ENCODE peak calls at places on chromosomes 16 and 17, in five cellular contexts. One of them, this sample, is unnamed.

GRCh38 chr16:30747331-30747730 is 894 bp upstream of the PHKG2 start:
- DNase-seq in B cell: no peak
- DNase-seq in Panc1: no peak
- DNase-seq in A673: no peak
- DNase-seq in AG09309: peak
- DNase-seq in this sample: no peak

GRCh38 chr16:5056347-5056746 is 9.4 kb downstream of the C16orf89 start:
- DNase-seq in Panc1: no peak
- DNase-seq in B cell: peak
- DNase-seq in A673: peak
- DNase-seq in AG09309: no peak
- DNase-seq in this sample: no peak

GRCh38 chr17:60326702-60327101 is 65.2 kb downstream of the USP32 start:
- DNase-seq in Panc1: no peak
- DNase-seq in A673: no peak
- DNase-seq in B cell: no peak
- DNase-seq in AG09309: no peak
- DNase-seq in this sample: no peak

GRCh38 chr17:16962804-16963203 is 9.1 kb downstream of the TNFRSF13B start:
- DNase-seq in B cell: no peak
- DNase-seq in A673: no peak
- DNase-seq in AG09309: no peak
- DNase-seq in Panc1: no peak
- DNase-seq in this sample: no peak

GRCh38 chr17:4696432-4696796 is 7.5 kb downstream of the PELP1 start:
- DNase-seq in B cell: no peak
- DNase-seq in Panc1: no peak
- DNase-seq in A673: no peak
- DNase-seq in AG09309: no peak
- DNase-seq in this sample: peak

GRCh38 chr16:4401094-4401501 is 15.3 kb downstream of the CORO7 start:
- DNase-seq in A673: no peak
- DNase-seq in AG09309: no peak
- DNase-seq in Panc1: no peak
- DNase-seq in B cell: no peak
- DNase-seq in this sample: no peak

GRCh38 chr16:86079185-86079885 is 180.4 kb downstream of the IRF8 start:
- DNase-seq in A673: no peak
- DNase-seq in B cell: no peak
- DNase-seq in AG09309: no peak
- DNase-seq in Panc1: no peak
- DNase-seq in this sample: no peak

GRCh38 chr17:45663772-45664171 is 120.3 kb upstream of the CRHR1 start:
- DNase-seq in A673: no peak
- DNase-seq in Panc1: no peak
- DNase-seq in AG09309: no peak
- DNase-seq in B cell: no peak
- DNase-seq in this sample: no peak

GRCh38 chr17:74862919-74863318 is 3.2 kb upstream of the GRIN2C start:
- DNase-seq in Panc1: no peak
- DNase-seq in AG09309: no peak
- DNase-seq in A673: no peak
- DNase-seq in B cell: no peak
- DNase-seq in this sample: no peak

DNA sequence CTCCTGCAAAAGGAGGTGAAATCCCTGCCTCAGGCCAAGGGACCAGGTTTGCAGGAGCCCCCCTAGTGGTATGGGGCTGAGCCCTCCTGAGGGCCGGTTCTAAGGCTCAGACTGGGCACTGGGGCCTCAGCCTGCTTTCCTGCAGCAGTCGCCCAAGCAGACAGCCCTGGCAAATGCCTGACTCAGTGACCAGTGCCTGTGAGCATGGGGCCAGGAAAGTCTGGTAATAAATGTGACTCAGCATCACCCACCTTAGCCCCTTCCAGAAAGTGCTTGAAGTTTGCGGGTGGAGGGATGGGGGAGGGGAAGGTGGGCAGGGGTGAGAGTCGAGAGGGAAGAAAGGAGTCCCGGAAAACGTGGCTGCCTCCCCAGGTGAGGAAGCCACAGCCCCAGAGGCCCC is 2.1 kb downstream of the MC1R start:
- DNase-seq in Panc1: no peak
- DNase-seq in B cell: no peak
- DNase-seq in AG09309: no peak
- DNase-seq in A673: no peak
- DNase-seq in this sample: no peak
- TF ChIP-seq CTCF in Panc1: no peak
- TF ChIP-seq CTCF in B cell: no peak
- TF ChIP-seq CTCF in AG09309: no peak
- TF ChIP-seq CTCF in A673: no peak
- TF ChIP-seq CTCF in this sample: no peak

GRCh38 chr17:32943206-32943605 is 15.3 kb downstream of the TMEM98 start:
- DNase-seq in A673: no peak
- DNase-seq in B cell: no peak
- DNase-seq in Panc1: no peak
- DNase-seq in AG09309: no peak
- DNase-seq in this sample: no peak

GRCh38 chr17:32943647-32944191 is 15.8 kb downstream of the TMEM98 start:
- DNase-seq in Panc1: no peak
- DNase-seq in B cell: no peak
- DNase-seq in A673: no peak
- DNase-seq in AG09309: peak
- DNase-seq in this sample: no peak

GRCh38 chr17:32944248-32945020 is 16.5 kb downstream of the TMEM98 start:
- DNase-seq in AG09309: no peak
- DNase-seq in B cell: no peak
- DNase-seq in A673: no peak
- DNase-seq in Panc1: no peak
- DNase-seq in this sample: no peak

GRCh38 chr17:32940706-32941390 is 12.9 kb downstream of the TMEM98 start:
- DNase-seq in B cell: no peak
- DNase-seq in A673: no peak
- DNase-seq in AG09309: no peak
- DNase-seq in Panc1: no peak
- DNase-seq in this sample: no peak

DNA sequence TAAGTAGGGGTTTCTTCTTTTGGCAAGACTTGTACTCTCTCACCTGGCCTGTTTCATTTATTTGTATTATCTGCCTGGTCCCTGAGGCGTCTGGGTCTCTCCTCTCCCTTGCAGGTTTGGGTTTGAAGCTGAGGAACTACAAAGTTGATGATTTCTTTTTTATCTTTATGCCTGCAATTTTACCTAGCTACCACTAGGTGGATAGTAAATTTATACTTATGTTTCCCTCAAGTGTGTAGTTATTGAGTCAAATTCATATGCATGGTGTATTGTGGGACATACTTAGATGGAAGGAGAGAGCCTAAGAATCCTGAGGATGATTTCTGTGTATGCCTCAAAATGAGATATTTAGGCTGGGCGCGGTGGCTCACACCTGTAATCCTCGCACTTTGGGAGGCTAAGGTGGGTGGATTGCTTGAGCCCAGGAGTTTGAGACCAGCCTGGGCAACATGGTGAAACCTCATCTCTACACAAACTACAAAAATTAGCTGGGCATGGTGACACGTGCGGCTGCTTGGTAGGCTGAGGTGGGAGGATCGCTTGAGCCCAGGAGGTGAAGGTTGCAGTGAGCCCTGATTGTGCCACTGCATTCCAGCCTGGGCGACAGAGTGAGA is 13.6 kb downstream of the TMEM98 start:
- DNase-seq in AG09309: no peak
- DNase-seq in A673: no peak
- DNase-seq in B cell: no peak
- DNase-seq in Panc1: no peak
- DNase-seq in this sample: no peak
- TF ChIP-seq CTCF in AG09309: peak
- TF ChIP-seq CTCF in A673: peak
- TF ChIP-seq CTCF in B cell: no peak
- TF ChIP-seq CTCF in Panc1: peak
- TF ChIP-seq CTCF in this sample: peak

GRCh38 chr16:89827383-89828198 is 684 bp upstream of the SPIRE2 start:
- DNase-seq in Panc1: no peak
- DNase-seq in AG09309: peak
- DNase-seq in A673: peak
- DNase-seq in B cell: no peak
- DNase-seq in this sample: no peak
- TF ChIP-seq CTCF in Panc1: no peak
- TF ChIP-seq CTCF in AG09309: no peak
- TF ChIP-seq CTCF in A673: no peak
- TF ChIP-seq CTCF in B cell: no peak
- TF ChIP-seq CTCF in this sample: no peak

GRCh38 chr16:79337906-79338305 is 262.6 kb downstream of the MAF start:
- DNase-seq in Panc1: no peak
- DNase-seq in AG09309: no peak
- DNase-seq in B cell: no peak
- DNase-seq in A673: no peak
- DNase-seq in this sample: no peak

GRCh38 chr16:79329967-79330366 is 270.6 kb downstream of the MAF start:
- DNase-seq in Panc1: no peak
- DNase-seq in A673: no peak
- DNase-seq in AG09309: no peak
- DNase-seq in B cell: no peak
- DNase-seq in this sample: no peak

GRCh38 chr16:79336437-79337229 is 263.9 kb downstream of the MAF start:
- DNase-seq in B cell: no peak
- DNase-seq in A673: no peak
- DNase-seq in Panc1: no peak
- DNase-seq in AG09309: no peak
- DNase-seq in this sample: no peak

GRCh38 chr16:79331064-79331463 is 269.5 kb downstream of the MAF start:
- DNase-seq in B cell: no peak
- DNase-seq in AG09309: no peak
- DNase-seq in A673: no peak
- DNase-seq in Panc1: no peak
- DNase-seq in this sample: no peak

GRCh38 chr16:79334127-79334526 is 266.4 kb downstream of the MAF start:
- DNase-seq in B cell: no peak
- DNase-seq in Panc1: no peak
- DNase-seq in AG09309: no peak
- DNase-seq in A673: peak
- DNase-seq in this sample: no peak
- TF ChIP-seq CTCF in B cell: no peak
- TF ChIP-seq CTCF in Panc1: peak
- TF ChIP-seq CTCF in AG09309: no peak
- TF ChIP-seq CTCF in A673: peak
- TF ChIP-seq CTCF in this sample: peak

GRCh38 chr17:78316867-78317816 is 42.7 kb downstream of the SOCS3 start:
- DNase-seq in AG09309: no peak
- DNase-seq in Panc1: no peak
- DNase-seq in B cell: peak
- DNase-seq in A673: peak
- DNase-seq in this sample: peak

GRCh38 chr17:78316115-78316866 is 43.6 kb downstream of the SOCS3 start:
- DNase-seq in B cell: no peak
- DNase-seq in AG09309: no peak
- DNase-seq in A673: no peak
- DNase-seq in Panc1: no peak
- DNase-seq in this sample: peak

GRCh38 chr17:78313735-78314648 is 45.9 kb downstream of the SOCS3 start:
- DNase-seq in AG09309: no peak
- DNase-seq in A673: peak
- DNase-seq in B cell: peak
- DNase-seq in Panc1: no peak
- DNase-seq in this sample: peak

GRCh38 chr17:78314683-78315354 is 45.1 kb downstream of the SOCS3 start:
- DNase-seq in AG09309: no peak
- DNase-seq in A673: peak
- DNase-seq in B cell: no peak
- DNase-seq in Panc1: no peak
- DNase-seq in this sample: no peak

GRCh38 chr17:78315355-78316114 is 44.3 kb downstream of the SOCS3 start:
- DNase-seq in A673: peak
- DNase-seq in Panc1: peak
- DNase-seq in B cell: no peak
- DNase-seq in AG09309: peak
- DNase-seq in this sample: peak
- TF ChIP-seq CTCF in A673: peak
- TF ChIP-seq CTCF in Panc1: no peak
- TF ChIP-seq CTCF in B cell: no peak
- TF ChIP-seq CTCF in AG09309: peak
- TF ChIP-seq CTCF in this sample: no peak

DNA sequence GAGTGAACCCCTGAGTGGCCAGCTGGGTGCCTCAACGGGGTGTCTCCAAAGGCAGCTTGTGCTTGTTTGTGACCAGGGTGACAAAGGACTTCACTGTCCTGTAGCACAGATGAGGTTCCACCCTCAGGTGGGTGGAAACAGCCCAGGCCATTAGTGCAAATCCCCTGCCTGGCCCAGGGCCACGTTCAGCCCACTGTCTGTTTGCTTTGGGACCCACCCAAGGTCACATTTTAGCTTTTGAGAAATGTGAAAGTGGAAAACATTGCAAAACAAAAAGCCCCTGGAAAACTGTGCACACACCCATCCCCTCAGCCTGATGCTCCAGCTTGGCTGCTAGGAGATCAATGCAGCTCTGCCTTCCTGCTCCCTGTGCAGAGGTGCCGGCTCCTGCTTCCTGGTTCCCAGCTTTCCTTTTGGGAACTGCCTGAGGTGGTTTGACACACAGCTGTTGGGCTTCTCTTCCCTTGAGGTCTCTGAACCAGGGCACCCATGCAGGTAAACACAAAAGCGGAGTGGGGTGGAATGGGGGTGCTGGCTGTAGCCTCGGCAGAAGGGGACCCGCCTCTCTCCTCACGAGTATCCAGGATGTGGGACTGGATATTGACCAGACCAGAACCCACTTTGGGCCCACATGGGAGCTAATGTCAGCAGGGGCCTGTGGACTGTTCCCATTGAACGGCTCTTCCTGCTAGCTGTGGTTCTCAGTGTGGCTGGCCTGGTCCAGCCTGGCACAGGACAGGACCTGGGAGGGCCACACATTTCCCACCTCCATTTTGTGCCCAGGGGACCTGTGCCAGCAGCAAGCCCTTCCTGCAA is 7.9 kb upstream of the SPHK1 start:
- DNase-seq in A673: no peak
- DNase-seq in Panc1: no peak
- DNase-seq in AG09309: no peak
- DNase-seq in B cell: peak
- DNase-seq in this sample: no peak
- TF ChIP-seq CTCF in A673: no peak
- TF ChIP-seq CTCF in Panc1: no peak
- TF ChIP-seq CTCF in AG09309: no peak
- TF ChIP-seq CTCF in B cell: no peak
- TF ChIP-seq CTCF in this sample: no peak

This sample was measured in GM13977.